ENCODE peak calls at places on chromosomes 12 and 14, in four cellular contexts. A, P, J and C are unnamed samples.
A peak's percentile ranks its signal among the peaks of the same experiment; 100 is the strongest.

GRCh38 chr12:6767301-6767591 is 1.1 kb downstream of the PTMS start:
- DNase-seq in A (no peak), P (no peak), J (no peak), C (no peak)

GRCh38 chr12:64385468-64385867 is 5.1 kb downstream of the C12orf56 start:
- DNase-seq in J (no peak), A (no peak), P (no peak), C (peak; percentile 56)

GRCh38 chr12:68237523-68238070 is 12.0 kb upstream of the IL26 start:
- DNase-seq in J (no peak), A (no peak), P (no peak), C (no peak)

GRCh38 chr12:29309320-29309902 is 71.6 kb downstream of the ERGIC2 start:
- DNase-seq in J (no peak), P (no peak), A (no peak), C (peak; percentile 43)

GRCh38 chr12:50639721-50640120 is 124.2 kb upstream of the ATF1 start:
- DNase-seq in A (no peak), P (no peak), J (no peak), C (no peak)

GRCh38 chr12:104072099-104072498 is 7.8 kb downstream of the HCFC2 start:
- DNase-seq in P (no peak), J (no peak), A (no peak), C (no peak)

GRCh38 chr14:31208546-31209424 is 1.2 kb upstream of the HECTD1 start:
- DNase-seq in J (no peak), P (no peak), A (no peak), C (no peak)

GRCh38 chr12:107398101-107398500 is 287.5 kb upstream of the PWP1 start:
- DNase-seq in P (no peak), A (no peak), J (no peak), C (no peak)

GRCh38 chr12:68178184-68178583 is 18.6 kb upstream of the IFNG start:
- DNase-seq in A (no peak), J (no peak), P (no peak), C (no peak)